ENCODE peak calls at places on chromosome 22, in six cellular contexts. W, O, A, Q, V and U are unnamed samples.

GRCh38 chr22:27765706-27766291 is 35.8 kb downstream of the MN1 start:
- DNase-seq in W (no peak), O (no peak), A (peak), Q (no peak), V (no peak), U (peak)

GRCh38 chr22:42994917-42995562 is 19.9 kb downstream of the PACSIN2 start:
- DNase-seq in W (peak), O (no peak), A (peak), Q (no peak), V (peak), U (no peak)

GRCh38 chr22:45608763-45609180 is 62.9 kb upstream of the ATXN10 start:
- DNase-seq in W (no peak), O (no peak), A (peak), Q (no peak), V (no peak), U (no peak)

GRCh38 chr22:36036167-36036624 is 7.6 kb upstream of the RBFOX2 start:
- DNase-seq in W (no peak), O (no peak), A (no peak), Q (no peak), V (no peak), U (no peak)

GRCh38 chr22:37661160-37661924 is 2.8 kb downstream of the PDXP start:
- DNase-seq in W (no peak), O (no peak), A (peak), Q (no peak), V (no peak), U (no peak)

GRCh38 chr22:48782817-48783511 is 1044.7 kb downstream of the BRD1 start:
- DNase-seq in W (peak), O (peak), A (no peak), Q (no peak), V (no peak), U (peak)

GRCh38 chr22:41526802-41527799 is 17.2 kb downstream of the POLR3H start:
- DNase-seq in W (peak), O (peak), A (peak), Q (peak), V (no peak), U (peak)

GRCh38 chr22:36673821-36674220 is 29.7 kb downstream of the CACNG2 start:
- DNase-seq in W (no peak), O (no peak), A (no peak), Q (no peak), V (no peak), U (no peak)

GRCh38 chr22:41360126-41360525 is 21.6 kb upstream of the TEF start:
- DNase-seq in W (no peak), O (no peak), A (peak), Q (no peak), V (no peak), U (peak)

GRCh38 chr22:48881326-48881980 is 946.2 kb downstream of the BRD1 start:
- DNase-seq in W (peak), O (no peak), A (no peak), Q (no peak), V (no peak), U (no peak)

GRCh38 chr22:23248583-23248982 is 68.3 kb downstream of the BCR start:
- DNase-seq in W (no peak), O (no peak), A (peak), Q (no peak), V (no peak), U (peak)

GRCh38 chr22:48921411-48921903 is 906.2 kb downstream of the BRD1 start:
- DNase-seq in W (peak), O (peak), A (peak), Q (no peak), V (no peak), U (no peak)

GRCh38 chr22:27768027-27768640 is 33.4 kb downstream of the MN1 start:
- DNase-seq in W (no peak), O (no peak), A (peak), Q (no peak), V (no peak), U (peak)

GRCh38 chr22:22463855-22464540 is 44.5 kb downstream of the ZNF280B start:
- DNase-seq in W (no peak), O (peak), A (no peak), Q (no peak), V (no peak), U (peak)

GRCh38 chr22:27475548-27475897 is 326.0 kb downstream of the MN1 start:
- DNase-seq in W (no peak), O (no peak), A (no peak), Q (no peak), V (no peak), U (no peak)

GRCh38 chr22:24284747-24285203 is 14.1 kb downstream of the SPECC1L start:
- DNase-seq in W (no peak), O (no peak), A (peak), Q (no peak), V (no peak), U (no peak)

GRCh38 chr22:37745548-37746365 is 48.9 kb downstream of the TRIOBP start:
- DNase-seq in W (peak), O (peak), A (peak), Q (peak), V (peak), U (peak)

DNA sequence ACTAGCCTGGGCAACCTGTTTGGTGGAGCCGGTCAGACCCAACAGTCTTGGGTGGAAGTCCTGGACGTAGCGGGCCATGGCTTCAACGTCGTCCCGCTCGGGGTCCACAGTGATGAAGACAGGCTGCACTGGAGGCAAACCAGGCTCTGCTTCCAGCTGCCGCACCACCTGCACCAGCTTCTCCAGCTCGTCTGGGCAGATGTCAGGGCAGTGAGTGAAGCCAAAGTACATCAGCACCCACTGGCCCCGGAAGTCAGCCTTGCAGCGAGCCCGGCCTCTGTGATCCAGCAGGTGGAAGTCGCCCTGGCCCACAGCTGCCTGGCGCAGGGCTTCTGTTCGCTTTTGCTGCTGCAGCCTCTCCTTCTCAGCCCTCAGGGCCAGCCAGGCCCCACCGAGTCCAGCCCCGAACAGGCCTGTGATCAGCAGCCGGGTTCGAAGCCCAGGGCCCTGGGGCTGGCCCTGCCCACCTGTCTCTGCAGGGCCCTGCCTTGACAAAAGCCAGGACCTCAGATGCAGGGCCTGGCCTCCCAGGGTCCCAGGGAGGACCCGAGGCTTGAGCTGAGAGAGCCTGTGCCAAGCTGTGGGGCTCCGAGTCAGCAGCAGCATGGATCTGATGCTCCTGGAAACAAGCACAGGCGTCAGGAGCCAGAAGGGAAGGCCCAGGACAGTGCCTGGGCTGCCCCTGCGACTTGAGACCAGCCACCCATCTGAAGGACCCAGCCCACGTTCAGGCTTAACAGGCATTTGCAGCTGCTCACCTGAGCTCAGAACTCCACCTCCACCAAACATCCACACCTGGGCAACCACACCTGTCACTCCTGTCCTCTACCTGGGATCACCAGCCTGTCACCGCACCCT is 1.4 kb downstream of the SCO2 start:
- DNase-seq in W (peak), O (no peak), A (peak), Q (no peak), V (no peak), U (peak)
- H3K4me3 ChIP-seq in W (peak), O (peak), A (peak), Q (peak), V (peak), U (peak)

GRCh38 chr22:38756631-38757463 is 1.0 kb upstream of the SUN2 start:
- DNase-seq in W (no peak), O (no peak), A (no peak), Q (no peak), V (no peak), U (no peak)
- H3K4me3 ChIP-seq in W (peak), O (peak), A (peak), Q (peak), V (peak), U (peak)

DNA sequence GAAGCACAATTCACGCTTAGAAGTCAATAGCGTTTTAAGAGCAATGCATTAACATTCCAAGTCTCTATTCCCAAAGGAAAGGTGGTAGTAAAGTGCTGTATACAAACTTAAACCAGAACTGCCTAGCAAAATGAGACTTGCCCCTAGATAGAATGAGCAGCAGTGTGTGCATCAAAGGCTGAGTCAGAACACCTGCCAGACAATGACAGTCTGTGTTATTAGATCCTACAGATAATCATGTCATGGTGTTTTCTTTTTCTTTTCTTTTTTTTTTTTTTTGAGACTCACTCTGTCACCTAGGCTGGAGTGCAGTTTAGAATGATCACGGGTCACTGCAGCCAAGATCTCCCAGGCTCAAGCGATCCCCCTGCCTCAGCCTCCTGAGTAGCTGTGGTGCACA is 1.6 kb downstream of the RTCB start:
- DNase-seq in W (no peak), O (no peak), A (no peak), Q (no peak), V (no peak), U (no peak)
- H3K4me3 ChIP-seq in W (no peak), O (peak), A (no peak), Q (peak), V (peak), U (no peak)

GRCh38 chr22:33865996-33866395 is 54.3 kb downstream of the LARGE1 start:
- DNase-seq in W (no peak), O (no peak), A (no peak), Q (no peak), V (no peak), U (no peak)
- H3K4me3 ChIP-seq in W (no peak), O (no peak), A (no peak), Q (no peak), V (no peak), U (no peak)

GRCh38 chr22:25388415-25388814 is 169.0 kb downstream of the CRYBB2 start:
- DNase-seq in W (no peak), O (no peak), A (no peak), Q (no peak), V (no peak), U (no peak)
- H3K4me3 ChIP-seq in W (no peak), O (no peak), A (no peak), Q (no peak), V (no peak), U (no peak)

GRCh38 chr22:19964701-19965386 is 23.2 kb upstream of the TXNRD2 start:
- DNase-seq in W (no peak), O (no peak), A (peak), Q (no peak), V (no peak), U (no peak)

GRCh38 chr22:19962246-19962908 is 20.8 kb upstream of the TXNRD2 start:
- DNase-seq in W (peak), O (peak), A (peak), Q (peak), V (peak), U (peak)

GRCh38 chr22:19963863-19964642 is 22.4 kb upstream of the TXNRD2 start:
- DNase-seq in W (no peak), O (no peak), A (peak), Q (no peak), V (no peak), U (no peak)

GRCh38 chr22:19961868-19962245 is 20.2 kb upstream of the TXNRD2 start:
- DNase-seq in W (no peak), O (no peak), A (no peak), Q (no peak), V (no peak), U (no peak)

GRCh38 chr22:19962909-19963806 is 21.5 kb upstream of the TXNRD2 start:
- DNase-seq in W (no peak), O (no peak), A (peak), Q (peak), V (no peak), U (peak)
- H3K4me3 ChIP-seq in W (no peak), O (no peak), A (no peak), Q (no peak), V (no peak), U (no peak)

DNA sequence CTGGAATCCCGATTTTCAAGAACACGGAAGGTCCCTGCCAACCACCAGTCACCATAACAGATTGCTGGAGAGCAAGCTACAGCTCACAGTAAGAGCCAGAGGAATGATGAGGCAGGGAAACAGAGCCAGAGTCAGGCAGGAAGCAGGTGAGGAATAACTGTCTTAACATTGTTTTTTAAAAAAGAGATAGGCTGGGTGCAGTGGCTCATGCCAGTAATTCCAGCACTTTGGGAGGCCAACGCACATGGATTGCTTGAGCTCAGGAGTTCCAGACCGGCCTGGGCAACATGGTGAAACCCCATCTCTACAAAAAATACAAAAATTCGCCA is 13.5 kb upstream of the CASTOR1 start:
- DNase-seq in W (no peak), O (no peak), A (no peak), Q (no peak), V (no peak), U (no peak)
- H3K4me3 ChIP-seq in W (no peak), O (no peak), A (no peak), Q (no peak), V (no peak), U (no peak)

GRCh38 chr22:29703595-29704195 is 16.1 kb upstream of the CABP7 start:
- DNase-seq in W (peak), O (no peak), A (peak), Q (no peak), V (no peak), U (peak)
- H3K4me3 ChIP-seq in W (no peak), O (no peak), A (no peak), Q (no peak), V (no peak), U (no peak)

GRCh38 chr22:46829140-46829891 is 66.9 kb downstream of the TBC1D22A start:
- DNase-seq in W (no peak), O (no peak), A (peak), Q (no peak), V (no peak), U (peak)
- H3K4me3 ChIP-seq in W (no peak), O (no peak), A (peak), Q (no peak), V (no peak), U (no peak)